ENCODE peak calls at places on chromosomes 11 and 22, in five cellular contexts. One of them, this sample, is unnamed.

GRCh38 chr22:46293591-46294260 is 2.9 kb upstream of the GTSE1 start:
- DNase-seq in tibial nerve: peak
- DNase-seq in hepatic stellate cell: no peak
- DNase-seq in effector CD4-positive, alpha-beta T cell: no peak
- DNase-seq in NCI-H510A treated with DMSO at 0.1 percent for 48 hours: no peak
- DNase-seq in this sample: no peak

GRCh38 chr11:94526645-94527438 is 14.6 kb downstream of the C11orf97 start:
- DNase-seq in tibial nerve: no peak
- DNase-seq in hepatic stellate cell: no peak
- DNase-seq in effector CD4-positive, alpha-beta T cell: no peak
- DNase-seq in NCI-H510A treated with DMSO at 0.1 percent for 48 hours: no peak
- DNase-seq in this sample: no peak

GRCh38 chr11:17986007-17986710 is 26.7 kb downstream of the SERGEF start:
- DNase-seq in tibial nerve: peak
- DNase-seq in hepatic stellate cell: peak
- DNase-seq in effector CD4-positive, alpha-beta T cell: no peak
- DNase-seq in NCI-H510A treated with DMSO at 0.1 percent for 48 hours: no peak
- DNase-seq in this sample: no peak

GRCh38 chr11:33172996-33173395 is 11.7 kb upstream of the CSTF3 start:
- DNase-seq in tibial nerve: no peak
- DNase-seq in hepatic stellate cell: no peak
- DNase-seq in effector CD4-positive, alpha-beta T cell: no peak
- DNase-seq in NCI-H510A treated with DMSO at 0.1 percent for 48 hours: no peak
- DNase-seq in this sample: peak

GRCh38 chr11:20444537-20444936 is 57.0 kb downstream of the PRMT3 start:
- DNase-seq in tibial nerve: no peak
- DNase-seq in hepatic stellate cell: no peak
- DNase-seq in effector CD4-positive, alpha-beta T cell: no peak
- DNase-seq in NCI-H510A treated with DMSO at 0.1 percent for 48 hours: peak
- DNase-seq in this sample: no peak

GRCh38 chr22:34370711-34371110 is 450.4 kb upstream of the LARGE1 start:
- DNase-seq in tibial nerve: no peak
- DNase-seq in hepatic stellate cell: no peak
- DNase-seq in effector CD4-positive, alpha-beta T cell: no peak
- DNase-seq in NCI-H510A treated with DMSO at 0.1 percent for 48 hours: no peak
- DNase-seq in this sample: no peak

GRCh38 chr11:126104420-126104819 is 41.8 kb upstream of the CDON start:
- DNase-seq in tibial nerve: no peak
- DNase-seq in hepatic stellate cell: no peak
- DNase-seq in effector CD4-positive, alpha-beta T cell: no peak
- DNase-seq in NCI-H510A treated with DMSO at 0.1 percent for 48 hours: peak
- DNase-seq in this sample: no peak

GRCh38 chr11:11396290-11397042 is 43.4 kb upstream of the CSNK2A3 start:
- DNase-seq in tibial nerve: no peak
- DNase-seq in hepatic stellate cell: peak
- DNase-seq in effector CD4-positive, alpha-beta T cell: no peak
- DNase-seq in NCI-H510A treated with DMSO at 0.1 percent for 48 hours: no peak
- DNase-seq in this sample: no peak

GRCh38 chr22:43890901-43891331 is 897 bp downstream of the PNPLA5 start:
- DNase-seq in tibial nerve: no peak
- DNase-seq in hepatic stellate cell: no peak
- DNase-seq in effector CD4-positive, alpha-beta T cell: no peak
- DNase-seq in NCI-H510A treated with DMSO at 0.1 percent for 48 hours: no peak
- DNase-seq in this sample: no peak

GRCh38 chr11:1442163-1442562 is 44.4 kb downstream of the MOB2 start:
- DNase-seq in tibial nerve: no peak
- DNase-seq in hepatic stellate cell: peak
- DNase-seq in effector CD4-positive, alpha-beta T cell: no peak
- DNase-seq in NCI-H510A treated with DMSO at 0.1 percent for 48 hours: no peak
- DNase-seq in this sample: no peak

GRCh38 chr11:34650528-34650927 is 29.6 kb downstream of the EHF start:
- DNase-seq in tibial nerve: no peak
- DNase-seq in hepatic stellate cell: no peak
- DNase-seq in effector CD4-positive, alpha-beta T cell: peak
- DNase-seq in NCI-H510A treated with DMSO at 0.1 percent for 48 hours: no peak
- DNase-seq in this sample: no peak

GRCh38 chr11:59173080-59173963 is 1.4 kb downstream of the DTX4 start:
- DNase-seq in tibial nerve: no peak
- DNase-seq in hepatic stellate cell: peak
- DNase-seq in effector CD4-positive, alpha-beta T cell: no peak
- DNase-seq in NCI-H510A treated with DMSO at 0.1 percent for 48 hours: no peak
- DNase-seq in this sample: no peak

GRCh38 chr11:10657308-10658271 is 36.0 kb downstream of the IRAG1 start:
- DNase-seq in tibial nerve: no peak
- DNase-seq in hepatic stellate cell: peak
- DNase-seq in effector CD4-positive, alpha-beta T cell: no peak
- DNase-seq in NCI-H510A treated with DMSO at 0.1 percent for 48 hours: no peak
- DNase-seq in this sample: no peak

GRCh38 chr22:25494774-25495173 is 69.7 kb upstream of the GRK3 start:
- DNase-seq in tibial nerve: no peak
- DNase-seq in hepatic stellate cell: no peak
- DNase-seq in effector CD4-positive, alpha-beta T cell: no peak
- DNase-seq in NCI-H510A treated with DMSO at 0.1 percent for 48 hours: no peak
- DNase-seq in this sample: peak

GRCh38 chr22:40757071-40757470 is 62.1 kb downstream of the SLC25A17 start:
- DNase-seq in tibial nerve: no peak
- DNase-seq in hepatic stellate cell: no peak
- DNase-seq in effector CD4-positive, alpha-beta T cell: no peak
- DNase-seq in NCI-H510A treated with DMSO at 0.1 percent for 48 hours: peak
- DNase-seq in this sample: no peak

GRCh38 chr11:133123371-133123770 is 408.9 kb downstream of the OPCML start:
- DNase-seq in tibial nerve: no peak
- DNase-seq in hepatic stellate cell: no peak
- DNase-seq in effector CD4-positive, alpha-beta T cell: no peak
- DNase-seq in NCI-H510A treated with DMSO at 0.1 percent for 48 hours: no peak
- DNase-seq in this sample: no peak

GRCh38 chr11:67095214-67095507 is 23.9 kb upstream of the KDM2A start:
- DNase-seq in tibial nerve: no peak
- DNase-seq in hepatic stellate cell: no peak
- DNase-seq in effector CD4-positive, alpha-beta T cell: no peak
- DNase-seq in NCI-H510A treated with DMSO at 0.1 percent for 48 hours: no peak
- DNase-seq in this sample: no peak

GRCh38 chr11:36211735-36212430 is 77.3 kb downstream of the COMMD9 start:
- DNase-seq in tibial nerve: no peak
- DNase-seq in hepatic stellate cell: no peak
- DNase-seq in effector CD4-positive, alpha-beta T cell: no peak
- DNase-seq in NCI-H510A treated with DMSO at 0.1 percent for 48 hours: no peak
- DNase-seq in this sample: no peak

GRCh38 chr11:63641727-63642126 is 27.5 kb upstream of the PLAAT3 start:
- DNase-seq in tibial nerve: no peak
- DNase-seq in hepatic stellate cell: no peak
- DNase-seq in effector CD4-positive, alpha-beta T cell: no peak
- DNase-seq in NCI-H510A treated with DMSO at 0.1 percent for 48 hours: no peak
- DNase-seq in this sample: no peak

GRCh38 chr11:83019888-83020579 is 51.7 kb downstream of the RAB30 start:
- DNase-seq in tibial nerve: no peak
- DNase-seq in hepatic stellate cell: no peak
- DNase-seq in effector CD4-positive, alpha-beta T cell: no peak
- DNase-seq in NCI-H510A treated with DMSO at 0.1 percent for 48 hours: no peak
- DNase-seq in this sample: no peak

GRCh38 chr11:69654660-69655478 is 13.9 kb downstream of the CCND1 start:
- DNase-seq in tibial nerve: no peak
- DNase-seq in hepatic stellate cell: peak
- DNase-seq in effector CD4-positive, alpha-beta T cell: no peak
- DNase-seq in NCI-H510A treated with DMSO at 0.1 percent for 48 hours: peak
- DNase-seq in this sample: no peak

GRCh38 chr11:35347921-35348331 is 71.4 kb downstream of the SLC1A2 start:
- DNase-seq in tibial nerve: peak
- DNase-seq in hepatic stellate cell: peak
- DNase-seq in effector CD4-positive, alpha-beta T cell: no peak
- DNase-seq in NCI-H510A treated with DMSO at 0.1 percent for 48 hours: no peak
- DNase-seq in this sample: no peak

This sample was measured in HL-60.